ENCODE peak calls at places on chromosomes 12 and 14, in four cellular contexts. R, Z, M and L are unnamed samples.

GRCh38 chr12:22266101-22266500 is 68.4 kb downstream of the ST8SIA1 start:
- DNase-seq in R (no peak), Z (no peak), M (no peak), L (no peak)

GRCh38 chr14:57390806-57391562 is 598 bp downstream of the NAA30 start:
- DNase-seq in R (peak; percentile 69), Z (peak; percentile 39), M (peak; percentile 58), L (no peak)

GRCh38 chr12:67649165-67650126 is 901 bp downstream of the DYRK2 start:
- DNase-seq in R (peak; percentile 72), Z (peak; percentile 39), M (peak; percentile 44), L (no peak)

GRCh38 chr12:263574-263973 is 938 bp upstream of the SLC6A13 start:
- DNase-seq in R (no peak), Z (no peak), M (no peak), L (no peak)

GRCh38 chr12:74317078-74317581 is 220.5 kb upstream of the ATXN7L3B start:
- DNase-seq in R (no peak), Z (no peak), M (peak; percentile 66), L (no peak)

GRCh38 chr12:2387051-2387834 is 334.5 kb downstream of the CACNA1C start:
- DNase-seq in R (no peak), Z (no peak), M (no peak), L (no peak)

GRCh38 chr12:111753144-111753881 is 13.4 kb upstream of the ALDH2 start:
- DNase-seq in R (no peak), Z (peak; percentile 41), M (peak; percentile 79), L (peak; percentile 52)

GRCh38 chr12:97940629-97941028 is 478.0 kb downstream of the RMST start:
- DNase-seq in R (no peak), Z (no peak), M (no peak), L (peak; percentile 16)

GRCh38 chr12:103928736-103929050 is 1.5 kb upstream of the HSP90B1 start:
- DNase-seq in R (no peak), Z (no peak), M (no peak), L (no peak)

GRCh38 chr12:93880853-93881522 is 203.8 kb downstream of the CRADD start:
- DNase-seq in R (no peak), Z (no peak), M (no peak), L (no peak)

GRCh38 chr12:110337912-110338710 is 57.1 kb downstream of the ATP2A2 start:
- DNase-seq in R (no peak), Z (no peak), M (no peak), L (no peak)

GRCh38 chr12:110335481-110336045 is 54.5 kb downstream of the ATP2A2 start:
- DNase-seq in R (no peak), Z (no peak), M (no peak), L (no peak)

GRCh38 chr12:110340706-110341105 is 59.7 kb downstream of the ATP2A2 start:
- DNase-seq in R (peak; percentile 60), Z (no peak), M (no peak), L (no peak)

GRCh38 chr12:110339184-110339952 is 58.3 kb downstream of the ATP2A2 start:
- DNase-seq in R (no peak), Z (no peak), M (no peak), L (no peak)

DNA sequence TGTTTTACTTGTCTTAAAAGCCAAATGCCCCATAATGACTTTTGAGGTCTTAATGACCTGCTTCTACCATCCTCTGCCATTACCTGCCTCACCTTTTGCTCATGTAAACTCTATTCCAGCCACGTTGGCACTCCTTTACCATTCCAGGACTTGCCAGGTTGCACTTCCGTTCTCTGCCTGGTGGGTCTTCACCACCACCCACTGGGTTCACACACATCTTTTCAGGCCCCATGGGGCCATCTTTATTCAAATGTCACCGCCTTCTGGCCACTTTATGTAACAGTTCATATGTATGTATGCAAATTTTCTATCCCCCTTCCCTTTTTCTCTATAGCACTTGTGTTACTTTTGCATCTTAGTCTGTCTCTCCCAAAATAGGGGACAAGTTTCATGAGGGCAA is 57.7 kb downstream of the ATP2A2 start:
- DNase-seq in R (no peak), Z (no peak), M (no peak), L (no peak)
- TF ChIP-seq CTCF in R (peak; percentile 50), Z (peak; percentile 15), M (peak; percentile 11), L (no peak)

DNA sequence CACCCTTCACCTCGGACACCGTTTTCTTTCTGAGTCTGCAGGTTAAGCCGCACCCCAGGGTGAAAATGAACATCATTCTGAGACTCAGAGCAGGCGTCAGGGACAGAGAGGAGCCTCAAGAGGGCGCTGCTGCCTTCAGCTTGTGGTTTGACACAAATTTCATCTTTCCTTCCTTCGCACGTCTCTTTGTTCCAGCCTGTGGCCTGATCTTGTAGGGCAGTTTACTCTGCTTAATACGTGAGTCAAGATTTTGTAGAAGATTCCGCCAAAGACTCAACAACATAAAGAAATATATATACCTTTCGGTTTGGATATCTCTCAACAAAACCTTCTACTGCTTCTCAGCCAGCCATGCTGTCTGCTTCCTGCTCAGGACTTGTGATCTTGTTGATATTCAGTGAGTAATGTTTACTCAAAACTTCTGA is 329.3 kb upstream of the OR4E1 start:
- DNase-seq in R (no peak), Z (no peak), M (peak; percentile 28), L (no peak)
- TF ChIP-seq CTCF in R (peak; percentile 67), Z (peak; percentile 56), M (no peak), L (no peak)

GRCh38 chr12:102876883-102877282 is 40.2 kb downstream of the PAH start:
- DNase-seq in R (no peak), Z (no peak), M (no peak), L (no peak)

GRCh38 chr12:102874819-102875218 is 42.2 kb downstream of the PAH start:
- DNase-seq in R (no peak), Z (no peak), M (no peak), L (no peak)

GRCh38 chr12:102883204-102883799 is 33.7 kb downstream of the PAH start:
- DNase-seq in R (peak; percentile 75), Z (peak; percentile 66), M (peak; percentile 73), L (peak; percentile 4)

GRCh38 chr12:102880783-102881182 is 36.3 kb downstream of the PAH start:
- DNase-seq in R (no peak), Z (no peak), M (no peak), L (no peak)

DNA sequence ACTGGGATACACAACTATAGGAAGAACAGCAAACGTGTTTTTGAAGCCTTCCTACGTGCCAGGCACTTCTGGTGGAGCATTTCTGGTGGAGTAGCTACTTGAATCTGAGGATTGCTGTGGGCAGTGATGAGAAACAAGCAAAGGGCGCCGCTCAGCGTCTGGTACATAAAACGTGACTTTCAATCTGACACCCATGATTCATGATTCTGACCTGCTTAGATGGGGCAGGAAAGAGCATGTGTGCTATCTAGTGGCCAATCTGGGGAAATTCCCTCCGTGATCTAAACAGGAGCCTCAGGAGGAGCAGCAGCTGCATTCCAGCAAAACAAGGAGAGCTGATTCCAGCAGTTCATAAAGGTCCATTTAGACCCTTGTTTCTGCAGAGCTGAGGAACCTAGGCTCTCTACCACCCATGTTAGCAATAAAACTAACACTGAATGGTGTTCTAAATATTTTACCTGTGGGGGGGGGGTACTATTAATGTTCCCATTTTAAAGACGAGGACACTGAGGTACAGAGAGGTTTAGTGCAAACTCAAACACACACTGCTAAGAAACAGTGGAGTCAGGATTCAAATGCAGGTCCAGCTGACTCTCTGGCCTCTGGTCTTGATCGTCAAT is 37.8 kb downstream of the PAH start:
- DNase-seq in R (no peak), Z (no peak), M (peak; percentile 24), L (peak; percentile 32)
- TF ChIP-seq CTCF in R (peak; percentile 73), Z (peak; percentile 37), M (peak; percentile 14), L (peak; percentile 37)

GRCh38 chr14:55426881-55427280 is 13.5 kb downstream of the TBPL2 start:
- DNase-seq in R (no peak), Z (no peak), M (no peak), L (no peak)

GRCh38 chr14:55423969-55424368 is 12.3 kb upstream of the ATG14 start:
- DNase-seq in R (no peak), Z (no peak), M (no peak), L (no peak)

GRCh38 chr14:55430024-55430690 is 10.3 kb downstream of the TBPL2 start:
- DNase-seq in R (no peak), Z (no peak), M (peak; percentile 74), L (peak; percentile 62)

GRCh38 chr14:55427439-55427838 is 13.0 kb downstream of the TBPL2 start:
- DNase-seq in R (no peak), Z (no peak), M (no peak), L (no peak)

DNA sequence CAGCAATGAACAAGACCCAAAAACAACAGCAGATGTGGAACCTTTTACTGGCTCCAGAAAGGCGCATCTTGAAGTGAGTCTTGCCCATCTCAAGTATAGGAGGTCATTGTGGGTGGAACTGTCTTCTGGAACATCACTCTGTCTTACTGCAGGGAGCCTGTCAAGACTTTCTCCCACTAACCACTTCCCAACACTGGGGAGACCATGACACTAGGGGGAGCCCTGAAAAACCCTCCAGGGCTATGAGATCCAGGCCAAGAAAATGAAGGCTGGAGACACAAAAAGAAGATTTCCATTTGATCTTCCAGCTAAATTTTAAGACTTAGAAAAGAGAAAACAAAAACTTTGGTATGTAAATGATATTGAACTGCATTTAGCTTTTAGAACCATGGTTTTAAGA is 13.5 kb upstream of the ATG14 start:
- DNase-seq in R (no peak), Z (no peak), M (no peak), L (peak; percentile 49)
- TF ChIP-seq CTCF in R (no peak), Z (no peak), M (peak; percentile 18), L (peak; percentile 26)

GRCh38 chr14:55111122-55111705 is 17.8 kb upstream of the LGALS3 start:
- DNase-seq in R (no peak), Z (no peak), M (no peak), L (no peak)
- TF ChIP-seq CTCF in R (peak; percentile 40), Z (no peak), M (no peak), L (no peak)